ENCODE peak calls at places on chromosomes 11 and 22, in six cellular contexts. J is neural progenitor cell, R is H9, G is neuronal stem cell, B is endothelial cell of umbilical vein, E is PC-3. I is an unnamed sample.

GRCh38 chr11:97454988-97455387 is 1065.2 kb downstream of the JRKL start:
- DNase-seq in R (no peak), G (no peak), B (peak), J (peak), E (peak), I (no peak)

GRCh38 chr11:67562951-67563350 is 20.7 kb upstream of the GSTP1 start:
- DNase-seq in E (no peak), B (no peak), G (no peak), J (no peak), R (no peak), I (no peak)

GRCh38 chr11:11022126-11022730 is 164.4 kb upstream of the ZBED5 start:
- DNase-seq in R (no peak), J (no peak), B (peak), E (peak), G (no peak), I (no peak)

GRCh38 chr22:27642104-27642800 is 159.3 kb downstream of the MN1 start:
- DNase-seq in E (no peak), G (peak), J (peak), R (no peak), B (no peak), I (no peak)

GRCh38 chr11:71102251-71102995 is 150.0 kb downstream of the SHANK2 start:
- DNase-seq in R (no peak), B (no peak), J (no peak), G (no peak), E (peak), I (no peak)

GRCh38 chr22:27918351-27919221 is 470 bp downstream of the PITPNB start:
- DNase-seq in G (peak), J (peak), B (peak), R (peak), E (peak), I (peak)

GRCh38 chr11:60170566-60170965 is 12.3 kb downstream of the MS4A6A start:
- DNase-seq in B (no peak), J (no peak), G (no peak), E (peak), R (no peak), I (peak)

GRCh38 chr11:992577-992976 is 43.9 kb downstream of the MUC6 start:
- DNase-seq in B (no peak), E (no peak), J (no peak), G (no peak), R (no peak), I (no peak)

GRCh38 chr22:30252411-30253204 is 6.0 kb upstream of the LIF start:
- DNase-seq in B (peak), R (no peak), G (no peak), J (no peak), E (peak), I (peak)

GRCh38 chr11:126646701-126647209 is 291.3 kb downstream of the ST3GAL4 start:
- DNase-seq in G (no peak), B (no peak), R (no peak), J (no peak), E (no peak), I (peak)

GRCh38 chr11:34356576-34356917 is 1.3 kb downstream of the ABTB2 start:
- DNase-seq in G (no peak), B (peak), R (peak), E (no peak), J (peak), I (peak)

GRCh38 chr11:124586247-124586860 is 16.6 kb downstream of the OR8A1 start:
- DNase-seq in J (peak), R (peak), E (peak), B (peak), G (peak), I (peak)

GRCh38 chr11:56234155-56234554 is at the start of gene OR5T2:
- DNase-seq in B (no peak), E (no peak), G (no peak), R (no peak), J (no peak), I (no peak)

GRCh38 chr11:83538286-83538685 is 252.1 kb upstream of the CCDC90B start:
- DNase-seq in R (no peak), B (no peak), G (no peak), E (no peak), J (no peak), I (no peak)

GRCh38 chr11:31813242-31813960 is 2.3 kb upstream of the PAX6 start:
- DNase-seq in E (peak), R (no peak), B (no peak), G (no peak), J (peak), I (no peak)

GRCh38 chr22:24230911-24231656 is 13.8 kb downstream of the GGT5 start:
- DNase-seq in E (no peak), G (no peak), R (peak), J (peak), B (peak), I (no peak)

GRCh38 chr11:127629200-127629599 is 628.6 kb upstream of the KIRREL3 start:
- DNase-seq in E (no peak), R (no peak), J (no peak), G (no peak), B (no peak), I (no peak)

GRCh38 chr11:70680781-70681281 is 282.5 kb downstream of the CTTN start:
- DNase-seq in R (no peak), G (no peak), J (peak), B (no peak), E (no peak), I (no peak)

GRCh38 chr11:107307991-107308390 is 149.6 kb downstream of the CWF19L2 start:
- DNase-seq in J (no peak), G (no peak), B (no peak), E (no peak), R (no peak), I (no peak)

GRCh38 chr11:111189466-111189865 is 56.1 kb upstream of the POU2AF2 start:
- DNase-seq in E (no peak), B (no peak), R (no peak), G (no peak), J (no peak), I (no peak)

GRCh38 chr22:33958741-33959140 is 38.5 kb upstream of the LARGE1 start:
- DNase-seq in G (no peak), J (no peak), B (no peak), R (no peak), E (no peak), I (no peak)

GRCh38 chr11:74112877-74113276 is 57.9 kb downstream of the C2CD3 start:
- DNase-seq in J (no peak), B (no peak), G (no peak), E (no peak), R (no peak), I (no peak)

GRCh38 chr11:125163431-125164011 is 1.0 kb upstream of the PKNOX2 start:
- DNase-seq in E (no peak), G (peak), R (peak), J (peak), B (no peak), I (no peak)

GRCh38 chr11:113817162-113817561 is 37.6 kb downstream of the CLDN25 start:
- DNase-seq in B (no peak), R (no peak), G (no peak), J (no peak), E (no peak), I (no peak)

GRCh38 chr22:29801153-29801552 is 34.0 kb downstream of the UQCR10 start:
- DNase-seq in E (no peak), B (no peak), G (peak), R (no peak), J (peak), I (no peak)

GRCh38 chr11:14288189-14288935 is 70.6 kb downstream of the RRAS2 start:
- DNase-seq in G (no peak), R (no peak), J (no peak), B (no peak), E (peak), I (no peak)

GRCh38 chr11:62804310-62805043 is 763 bp downstream of the NXF1 start:
- DNase-seq in E (peak), B (peak), G (no peak), J (no peak), R (no peak), I (peak)

GRCh38 chr11:1445741-1446445 is 40.7 kb downstream of the MOB2 start:
- DNase-seq in E (peak), B (no peak), G (no peak), J (peak), R (no peak), I (no peak)

DNA sequence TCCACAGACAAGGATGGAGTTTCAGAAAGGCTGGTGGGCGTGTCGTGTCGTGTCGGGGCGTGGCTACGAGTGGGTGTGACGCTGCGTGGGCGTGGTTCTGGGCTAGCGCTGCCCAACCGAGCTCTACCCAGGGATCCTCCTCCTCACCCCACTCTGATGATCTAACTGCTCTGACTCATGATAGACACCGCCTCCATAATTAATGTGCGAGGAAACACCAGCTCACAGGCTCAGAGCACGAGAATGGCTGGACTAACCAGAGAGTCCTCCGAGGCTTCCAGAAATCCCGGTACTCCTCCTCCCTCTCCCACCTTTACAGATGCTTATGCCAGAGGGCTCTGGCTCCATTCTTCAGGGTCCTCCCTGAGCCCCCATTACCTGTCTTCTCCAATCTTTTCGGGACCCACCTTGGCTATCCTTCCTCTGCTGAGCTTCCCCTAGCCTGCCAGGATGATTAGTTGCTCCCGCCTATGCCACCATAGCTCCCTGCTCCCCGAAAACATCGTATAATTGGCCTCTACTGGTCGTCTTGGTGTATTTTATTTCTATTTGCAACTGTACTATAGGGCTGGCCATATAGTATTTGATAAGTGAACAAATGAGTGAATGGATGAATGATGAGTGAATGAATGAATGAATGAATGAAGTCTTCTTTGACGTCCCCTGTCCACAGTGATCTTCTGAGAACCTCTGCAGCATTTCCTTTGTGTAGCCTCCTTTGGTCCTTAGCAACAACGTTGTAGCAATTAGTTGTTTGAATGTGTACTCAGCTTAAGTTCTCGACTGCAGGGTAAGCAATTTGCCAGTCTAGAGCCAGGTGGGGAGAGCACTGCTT is 21.7 kb downstream of the TMPRSS13 start:
- DNase-seq in J (peak), R (peak), G (peak), E (peak), B (peak), I (peak)
- H3K9ac ChIP-seq in J (no peak), R (no peak), G (no peak), E (no peak), B (peak), I (no peak)

GRCh38 chr11:77440678-77441077 is 33.2 kb downstream of the PAK1 start:
- DNase-seq in G (no peak), R (peak), J (no peak), B (no peak), E (no peak), I (no peak)
- H3K9ac ChIP-seq in G (no peak), R (no peak), J (no peak), B (no peak), E (no peak), I (no peak)

GRCh38 chr22:46373166-46373565 is 37.7 kb downstream of the TRMU start:
- DNase-seq in J (no peak), R (no peak), E (no peak), G (no peak), B (no peak), I (no peak)

GRCh38 chr22:46376096-46376495 is 40.6 kb downstream of the TRMU start:
- DNase-seq in E (no peak), G (no peak), B (no peak), J (no peak), R (no peak), I (no peak)

GRCh38 chr22:46372686-46373085 is 37.2 kb downstream of the TRMU start:
- DNase-seq in B (no peak), J (no peak), E (no peak), G (no peak), R (no peak), I (no peak)

GRCh38 chr22:46374663-46375474 is 39.4 kb downstream of the TRMU start:
- DNase-seq in J (no peak), E (no peak), R (no peak), B (no peak), G (no peak), I (no peak)

GRCh38 chr22:46373838-46374662 is 38.5 kb downstream of the TRMU start:
- DNase-seq in R (no peak), J (no peak), B (peak), G (no peak), E (no peak), I (no peak)
- H3K9ac ChIP-seq in R (no peak), J (no peak), B (no peak), G (no peak), E (no peak), I (no peak)

DNA sequence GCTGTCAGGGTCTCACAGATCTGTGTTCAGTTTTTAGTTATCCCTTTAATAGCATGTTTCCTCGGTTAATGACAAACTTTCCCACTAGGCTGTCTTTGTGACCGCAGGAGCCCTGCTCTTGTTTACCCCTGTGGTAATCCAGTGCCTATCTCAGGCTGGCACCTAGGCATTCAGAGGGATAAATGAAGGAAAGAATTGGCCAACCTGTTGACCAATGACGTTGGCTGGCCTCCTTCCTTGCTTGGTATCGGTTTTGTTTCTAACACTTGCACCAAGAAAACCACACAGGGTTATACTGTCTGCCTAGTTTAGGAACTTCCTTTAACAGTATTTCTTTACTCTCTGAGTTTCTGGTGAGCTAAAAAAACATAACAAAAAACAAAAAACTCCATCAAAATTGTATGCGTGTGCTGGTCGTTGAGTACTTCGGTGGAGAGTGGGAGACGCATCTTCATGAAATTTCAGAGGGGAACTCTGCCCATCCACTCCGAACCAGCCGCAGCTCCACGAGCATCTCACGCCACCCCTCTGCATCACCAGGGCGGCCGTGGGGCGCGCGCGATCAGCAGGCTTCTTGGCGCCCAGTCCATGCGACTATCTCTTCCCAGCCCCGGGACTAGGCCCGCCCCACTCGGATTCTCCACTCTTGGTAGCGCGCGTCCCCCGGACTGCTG is 563 bp upstream of the ENDOD1 start:
- DNase-seq in J (no peak), G (no peak), E (no peak), B (no peak), R (no peak), I (no peak)
- H3K9ac ChIP-seq in J (no peak), G (peak), E (peak), B (peak), R (no peak), I (peak)

GRCh38 chr11:68845351-68846002 is 3.8 kb upstream of the CPT1A start:
- DNase-seq in J (no peak), R (no peak), G (no peak), E (no peak), B (no peak), I (no peak)

GRCh38 chr11:68843703-68844312 is 2.1 kb upstream of the CPT1A start:
- DNase-seq in B (no peak), R (peak), E (peak), J (peak), G (no peak), I (peak)

GRCh38 chr11:68844801-68845200 is 3.1 kb upstream of the CPT1A start:
- DNase-seq in B (no peak), G (no peak), R (no peak), J (no peak), E (no peak), I (no peak)

GRCh38 chr11:68843052-68843561 is 1.4 kb upstream of the CPT1A start:
- DNase-seq in J (peak), R (no peak), G (no peak), E (no peak), B (peak), I (no peak)

GRCh38 chr11:68844376-68844775 is 2.7 kb upstream of the CPT1A start:
- DNase-seq in R (no peak), G (no peak), J (no peak), B (no peak), E (no peak), I (no peak)
- H3K9ac ChIP-seq in R (no peak), G (no peak), J (no peak), B (no peak), E (peak), I (no peak)